ENCODE peak calls at places on chromosome X, in nine cellular contexts. One of them, this sample, is unnamed.

GRCh38 chrX:40062525-40063193 is 35.1 kb downstream of the BCOR start:
- DNase-seq in SK-N-SH: no peak
- DNase-seq in mammary epithelial cell: peak
- DNase-seq in BE2C: peak
- DNase-seq in cardiac muscle cell: no peak
- DNase-seq in GM10248: no peak
- DNase-seq in CD4-positive, alpha-beta T cell: no peak
- DNase-seq in pancreas: no peak
- DNase-seq in fibroblast of lung: no peak
- DNase-seq in this sample: no peak

GRCh38 chrX:153057281-153057680 is 1.0 kb downstream of the PNMA3 start:
- DNase-seq in cardiac muscle cell: no peak
- DNase-seq in CD4-positive, alpha-beta T cell: no peak
- DNase-seq in GM10248: no peak
- DNase-seq in mammary epithelial cell: no peak
- DNase-seq in BE2C: no peak
- DNase-seq in pancreas: no peak
- DNase-seq in fibroblast of lung: no peak
- DNase-seq in SK-N-SH: peak
- DNase-seq in this sample: no peak

GRCh38 chrX:139907078-139907477 is 25.8 kb downstream of the ATP11C start:
- DNase-seq in CD4-positive, alpha-beta T cell: no peak
- DNase-seq in pancreas: no peak
- DNase-seq in SK-N-SH: no peak
- DNase-seq in cardiac muscle cell: no peak
- DNase-seq in fibroblast of lung: no peak
- DNase-seq in GM10248: no peak
- DNase-seq in mammary epithelial cell: no peak
- DNase-seq in BE2C: no peak
- DNase-seq in this sample: no peak

GRCh38 chrX:55489315-55490009 is at the start of gene USP51:
- DNase-seq in mammary epithelial cell: no peak
- DNase-seq in fibroblast of lung: peak
- DNase-seq in CD4-positive, alpha-beta T cell: peak
- DNase-seq in GM10248: peak
- DNase-seq in SK-N-SH: peak
- DNase-seq in BE2C: peak
- DNase-seq in pancreas: peak
- DNase-seq in cardiac muscle cell: peak
- DNase-seq in this sample: peak

GRCh38 chrX:89124985-89125384 is 378.0 kb downstream of the CPXCR1 start:
- DNase-seq in cardiac muscle cell: no peak
- DNase-seq in SK-N-SH: no peak
- DNase-seq in fibroblast of lung: no peak
- DNase-seq in BE2C: no peak
- DNase-seq in CD4-positive, alpha-beta T cell: no peak
- DNase-seq in GM10248: no peak
- DNase-seq in pancreas: no peak
- DNase-seq in mammary epithelial cell: no peak
- DNase-seq in this sample: no peak

GRCh38 chrX:143648705-143649104 is 12.8 kb upstream of the SLITRK4 start:
- DNase-seq in SK-N-SH: no peak
- DNase-seq in CD4-positive, alpha-beta T cell: no peak
- DNase-seq in cardiac muscle cell: no peak
- DNase-seq in BE2C: no peak
- DNase-seq in GM10248: no peak
- DNase-seq in fibroblast of lung: no peak
- DNase-seq in pancreas: no peak
- DNase-seq in mammary epithelial cell: no peak
- DNase-seq in this sample: no peak

GRCh38 chrX:40273356-40274050 is 175.7 kb upstream of the BCOR start:
- DNase-seq in pancreas: no peak
- DNase-seq in CD4-positive, alpha-beta T cell: no peak
- DNase-seq in mammary epithelial cell: no peak
- DNase-seq in fibroblast of lung: peak
- DNase-seq in SK-N-SH: peak
- DNase-seq in BE2C: peak
- DNase-seq in GM10248: no peak
- DNase-seq in cardiac muscle cell: peak
- DNase-seq in this sample: no peak

GRCh38 chrX:66024570-66024969 is 15.3 kb downstream of the VSIG4 start:
- DNase-seq in fibroblast of lung: no peak
- DNase-seq in cardiac muscle cell: no peak
- DNase-seq in SK-N-SH: no peak
- DNase-seq in CD4-positive, alpha-beta T cell: no peak
- DNase-seq in GM10248: no peak
- DNase-seq in mammary epithelial cell: no peak
- DNase-seq in BE2C: no peak
- DNase-seq in pancreas: no peak
- DNase-seq in this sample: no peak

GRCh38 chrX:153245288-153245731 is 66.2 kb downstream of the MAGEA1 start:
- DNase-seq in cardiac muscle cell: peak
- DNase-seq in pancreas: no peak
- DNase-seq in mammary epithelial cell: no peak
- DNase-seq in SK-N-SH: no peak
- DNase-seq in CD4-positive, alpha-beta T cell: no peak
- DNase-seq in BE2C: no peak
- DNase-seq in GM10248: no peak
- DNase-seq in fibroblast of lung: no peak
- DNase-seq in this sample: no peak

GRCh38 chrX:110157444-110157843 is 154.5 kb downstream of the TMEM164 start:
- DNase-seq in pancreas: no peak
- DNase-seq in BE2C: no peak
- DNase-seq in fibroblast of lung: no peak
- DNase-seq in cardiac muscle cell: no peak
- DNase-seq in CD4-positive, alpha-beta T cell: no peak
- DNase-seq in GM10248: no peak
- DNase-seq in mammary epithelial cell: no peak
- DNase-seq in SK-N-SH: no peak
- DNase-seq in this sample: no peak

GRCh38 chrX:129779747-129780146 is at the start of gene SASH3:
- DNase-seq in GM10248: peak
- DNase-seq in cardiac muscle cell: no peak
- DNase-seq in CD4-positive, alpha-beta T cell: peak
- DNase-seq in fibroblast of lung: no peak
- DNase-seq in pancreas: no peak
- DNase-seq in SK-N-SH: no peak
- DNase-seq in BE2C: no peak
- DNase-seq in mammary epithelial cell: no peak
- DNase-seq in this sample: no peak

GRCh38 chrX:31038585-31039326 is 33.1 kb downstream of the FTHL17 start:
- DNase-seq in fibroblast of lung: peak
- DNase-seq in mammary epithelial cell: peak
- DNase-seq in pancreas: no peak
- DNase-seq in CD4-positive, alpha-beta T cell: no peak
- DNase-seq in cardiac muscle cell: peak
- DNase-seq in SK-N-SH: peak
- DNase-seq in GM10248: peak
- DNase-seq in BE2C: peak
- DNase-seq in this sample: peak

GRCh38 chrX:111376897-111377601 is 34.9 kb downstream of the DCX start:
- DNase-seq in cardiac muscle cell: peak
- DNase-seq in CD4-positive, alpha-beta T cell: no peak
- DNase-seq in pancreas: no peak
- DNase-seq in BE2C: no peak
- DNase-seq in GM10248: no peak
- DNase-seq in mammary epithelial cell: no peak
- DNase-seq in SK-N-SH: no peak
- DNase-seq in fibroblast of lung: no peak
- DNase-seq in this sample: no peak

GRCh38 chrX:104721854-104722253 is 155.9 kb downstream of the IL1RAPL2 start:
- DNase-seq in mammary epithelial cell: no peak
- DNase-seq in pancreas: no peak
- DNase-seq in cardiac muscle cell: no peak
- DNase-seq in fibroblast of lung: no peak
- DNase-seq in SK-N-SH: no peak
- DNase-seq in CD4-positive, alpha-beta T cell: no peak
- DNase-seq in BE2C: no peak
- DNase-seq in GM10248: no peak
- DNase-seq in this sample: no peak

GRCh38 chrX:131677655-131678628 is 134.1 kb downstream of the OR13H1 start:
- DNase-seq in BE2C: peak
- DNase-seq in mammary epithelial cell: peak
- DNase-seq in CD4-positive, alpha-beta T cell: peak
- DNase-seq in GM10248: peak
- DNase-seq in cardiac muscle cell: peak
- DNase-seq in fibroblast of lung: peak
- DNase-seq in pancreas: peak
- DNase-seq in SK-N-SH: peak
- DNase-seq in this sample: peak

GRCh38 chrX:9318761-9319160 is 146.1 kb upstream of the TBL1X start:
- DNase-seq in CD4-positive, alpha-beta T cell: no peak
- DNase-seq in BE2C: no peak
- DNase-seq in GM10248: no peak
- DNase-seq in pancreas: no peak
- DNase-seq in SK-N-SH: no peak
- DNase-seq in mammary epithelial cell: no peak
- DNase-seq in cardiac muscle cell: no peak
- DNase-seq in fibroblast of lung: no peak
- DNase-seq in this sample: no peak

GRCh38 chrX:153708415-153708814 is 15.8 kb downstream of the BCAP31 start:
- DNase-seq in SK-N-SH: peak
- DNase-seq in BE2C: peak
- DNase-seq in GM10248: no peak
- DNase-seq in fibroblast of lung: peak
- DNase-seq in CD4-positive, alpha-beta T cell: peak
- DNase-seq in pancreas: peak
- DNase-seq in cardiac muscle cell: peak
- DNase-seq in mammary epithelial cell: peak
- DNase-seq in this sample: peak

GRCh38 chrX:105876658-105877057 is 54.3 kb downstream of the NRK start:
- DNase-seq in BE2C: no peak
- DNase-seq in cardiac muscle cell: peak
- DNase-seq in SK-N-SH: no peak
- DNase-seq in GM10248: no peak
- DNase-seq in mammary epithelial cell: peak
- DNase-seq in fibroblast of lung: no peak
- DNase-seq in CD4-positive, alpha-beta T cell: no peak
- DNase-seq in pancreas: no peak
- DNase-seq in this sample: no peak
- TF ChIP-seq CTCF in BE2C: peak
- TF ChIP-seq CTCF in cardiac muscle cell: peak
- TF ChIP-seq CTCF in SK-N-SH: peak
- TF ChIP-seq CTCF in GM10248: peak
- TF ChIP-seq CTCF in mammary epithelial cell: peak
- TF ChIP-seq CTCF in fibroblast of lung: no peak
- TF ChIP-seq CTCF in CD4-positive, alpha-beta T cell: no peak
- TF ChIP-seq CTCF in pancreas: no peak
- TF ChIP-seq CTCF in this sample: peak

DNA sequence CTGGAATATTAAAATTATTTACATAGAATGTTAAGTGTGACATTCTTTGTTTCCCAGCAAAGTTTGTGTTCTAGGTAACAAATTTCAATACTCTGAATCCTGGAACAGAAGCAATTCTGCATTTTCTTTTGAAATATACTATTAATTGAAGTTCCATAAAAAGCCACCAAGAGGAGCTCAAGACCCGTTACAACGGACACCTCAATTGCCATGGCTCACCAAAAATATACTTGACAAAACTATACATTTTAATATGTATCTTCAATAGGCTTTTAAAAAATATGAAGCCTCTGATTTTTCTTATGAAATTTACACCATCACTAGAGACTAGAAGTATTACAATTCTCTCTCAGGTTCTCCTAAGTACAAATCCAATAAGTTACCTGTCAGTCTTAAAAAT is 111.4 kb downstream of the NYX start:
- DNase-seq in CD4-positive, alpha-beta T cell: no peak
- DNase-seq in SK-N-SH: peak
- DNase-seq in mammary epithelial cell: no peak
- DNase-seq in BE2C: no peak
- DNase-seq in cardiac muscle cell: peak
- DNase-seq in fibroblast of lung: no peak
- DNase-seq in pancreas: no peak
- DNase-seq in GM10248: peak
- DNase-seq in this sample: no peak
- TF ChIP-seq CTCF in CD4-positive, alpha-beta T cell: peak
- TF ChIP-seq CTCF in SK-N-SH: peak
- TF ChIP-seq CTCF in mammary epithelial cell: peak
- TF ChIP-seq CTCF in BE2C: peak
- TF ChIP-seq CTCF in cardiac muscle cell: peak
- TF ChIP-seq CTCF in fibroblast of lung: peak
- TF ChIP-seq CTCF in pancreas: no peak
- TF ChIP-seq CTCF in GM10248: peak
- TF ChIP-seq CTCF in this sample: peak

GRCh38 chrX:68930576-68931317 is 101.9 kb downstream of the EFNB1 start:
- DNase-seq in BE2C: no peak
- DNase-seq in CD4-positive, alpha-beta T cell: no peak
- DNase-seq in SK-N-SH: no peak
- DNase-seq in cardiac muscle cell: no peak
- DNase-seq in GM10248: no peak
- DNase-seq in mammary epithelial cell: no peak
- DNase-seq in fibroblast of lung: peak
- DNase-seq in pancreas: no peak
- DNase-seq in this sample: no peak
- TF ChIP-seq CTCF in BE2C: no peak
- TF ChIP-seq CTCF in CD4-positive, alpha-beta T cell: no peak
- TF ChIP-seq CTCF in SK-N-SH: no peak
- TF ChIP-seq CTCF in cardiac muscle cell: no peak
- TF ChIP-seq CTCF in GM10248: no peak
- TF ChIP-seq CTCF in mammary epithelial cell: no peak
- TF ChIP-seq CTCF in fibroblast of lung: no peak
- TF ChIP-seq CTCF in pancreas: no peak
- TF ChIP-seq CTCF in this sample: no peak

DNA sequence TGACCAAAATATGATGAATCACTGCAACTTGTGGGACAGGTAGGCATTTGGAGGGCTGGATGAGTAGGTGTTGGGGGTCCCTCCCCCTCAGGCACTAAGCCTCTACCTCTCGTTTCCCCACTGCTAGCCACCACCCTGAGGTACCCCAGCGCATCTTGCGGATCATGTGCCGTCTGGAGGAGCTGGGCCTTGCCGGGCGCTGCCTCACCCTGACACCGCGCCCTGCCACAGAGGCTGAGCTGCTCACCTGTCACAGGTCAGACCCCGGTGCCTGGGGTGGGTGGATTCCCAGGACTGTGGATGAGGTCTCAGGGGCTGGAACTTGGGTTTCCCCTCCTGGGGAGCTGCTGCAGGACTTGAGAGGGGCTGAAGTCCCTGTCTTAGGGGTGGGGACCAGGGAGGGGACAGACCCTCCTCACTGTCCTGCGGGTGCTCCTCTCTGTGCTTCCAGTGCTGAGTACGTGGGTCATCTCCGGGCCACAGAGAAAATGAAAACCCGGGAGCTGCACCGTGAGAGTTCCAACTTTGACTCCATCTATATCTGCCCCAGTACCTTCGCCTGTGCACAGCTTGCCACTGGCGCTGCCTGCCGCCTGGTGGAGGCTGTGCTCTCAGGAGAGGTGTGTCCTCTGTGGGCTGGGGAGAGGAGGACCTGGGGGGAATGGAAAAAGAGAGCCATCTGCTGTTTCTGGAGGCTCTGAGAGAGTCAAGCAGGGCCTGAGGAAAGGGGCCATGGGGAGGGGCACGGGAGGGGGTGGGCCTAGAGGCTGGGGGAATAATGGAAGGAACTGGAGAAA is 10.1 kb upstream of the ERAS start:
- DNase-seq in cardiac muscle cell: no peak
- DNase-seq in BE2C: no peak
- DNase-seq in fibroblast of lung: no peak
- DNase-seq in CD4-positive, alpha-beta T cell: no peak
- DNase-seq in SK-N-SH: no peak
- DNase-seq in pancreas: no peak
- DNase-seq in GM10248: no peak
- DNase-seq in mammary epithelial cell: no peak
- DNase-seq in this sample: no peak
- TF ChIP-seq CTCF in cardiac muscle cell: no peak
- TF ChIP-seq CTCF in BE2C: no peak
- TF ChIP-seq CTCF in fibroblast of lung: no peak
- TF ChIP-seq CTCF in CD4-positive, alpha-beta T cell: no peak
- TF ChIP-seq CTCF in SK-N-SH: no peak
- TF ChIP-seq CTCF in pancreas: no peak
- TF ChIP-seq CTCF in GM10248: no peak
- TF ChIP-seq CTCF in mammary epithelial cell: no peak
- TF ChIP-seq CTCF in this sample: no peak

This sample was measured in nephron progenitor cell.